ENCODE peak calls at places on chromosomes 5 and 9, in nine cellular contexts. E, K, G, A, B, M, J, L and P are unnamed samples. For H3K4me1 and H3K36me3, the result is how much of the 10 kb centered on the place peaks cover.

GRCh38 chr9:33473216-33473615 is 508 bp downstream of the NOL6 start:
- DNase-seq in E (no peak), K (no peak), G (no peak), A (no peak), B (no peak), M (no peak), J (no peak), L (no peak), P (no peak)

GRCh38 chr5:113331201-113331551 is 103.6 kb downstream of the TSSK1B start:
- DNase-seq in E (no peak), K (no peak), G (no peak), A (no peak), B (no peak), M (no peak), J (no peak), L (no peak), P (no peak)

GRCh38 chr9:133238272-133238850 is 29.3 kb upstream of the OBP2B start:
- DNase-seq in E (no peak), K (peak), G (peak), A (no peak), B (peak), M (no peak), J (no peak), L (peak), P (peak)

GRCh38 chr5:149583394-149583793 is 2.1 kb downstream of the ARHGEF37 start:
- DNase-seq in E (no peak), K (peak), G (no peak), A (no peak), B (peak), M (no peak), J (no peak), L (no peak), P (no peak)

GRCh38 chr9:133771486-133772482 is 33.6 kb upstream of the SARDH start:
- DNase-seq in E (no peak), K (peak), G (no peak), A (no peak), B (peak), M (peak), J (no peak), L (no peak), P (peak)

GRCh38 chr9:95634581-95634980 is 117.8 kb upstream of the PTCH1 start:
- DNase-seq in E (no peak), K (no peak), G (no peak), A (no peak), B (no peak), M (no peak), J (no peak), L (no peak), P (no peak)

GRCh38 chr5:68659876-68660275 is 433.9 kb upstream of the SLC30A5 start:
- DNase-seq in E (no peak), K (no peak), G (no peak), A (no peak), B (no peak), M (no peak), J (no peak), L (no peak), P (no peak)

GRCh38 chr5:173772407-173773059 is 115.6 kb upstream of the CPEB4 start:
- DNase-seq in E (no peak), K (no peak), G (no peak), A (no peak), B (no peak), M (no peak), J (no peak), L (no peak), P (no peak)

GRCh38 chr5:180156141-180156540 is 52.9 kb downstream of the RASGEF1C start:
- DNase-seq in E (no peak), K (no peak), G (no peak), A (no peak), B (no peak), M (no peak), J (no peak), L (no peak), P (no peak)

GRCh38 chr5:60541980-60542379 is 158.0 kb downstream of the DEPDC1B start:
- DNase-seq in E (no peak), K (peak), G (no peak), A (no peak), B (no peak), M (no peak), J (no peak), L (no peak), P (no peak)

GRCh38 chr5:141001854-141002666 is 35.8 kb downstream of the PCDHAC2 start:
- DNase-seq in E (peak), K (peak), G (no peak), A (no peak), B (no peak), M (peak), J (no peak), L (no peak), P (peak)

GRCh38 chr5:59786271-59786805 is 107.2 kb downstream of the PDE4D start:
- DNase-seq in E (no peak), K (no peak), G (no peak), A (no peak), B (no peak), M (no peak), J (no peak), L (no peak), P (no peak)

GRCh38 chr9:129439242-129439641 is 181.7 kb downstream of the C9orf50 start:
- DNase-seq in E (no peak), K (no peak), G (no peak), A (no peak), B (no peak), M (no peak), J (no peak), L (no peak), P (no peak)

GRCh38 chr9:129440394-129441186 is 180.3 kb downstream of the C9orf50 start:
- DNase-seq in E (no peak), K (no peak), G (no peak), A (no peak), B (no peak), M (no peak), J (no peak), L (no peak), P (no peak)

GRCh38 chr9:129442791-129443511 is 177.9 kb downstream of the C9orf50 start:
- DNase-seq in E (no peak), K (peak), G (no peak), A (no peak), B (peak), M (no peak), J (no peak), L (no peak), P (no peak)

GRCh38 chr9:129445794-129446306 is 175.1 kb downstream of the C9orf50 start:
- DNase-seq in E (no peak), K (no peak), G (no peak), A (no peak), B (no peak), M (no peak), J (no peak), L (no peak), P (no peak)

GRCh38 chr9:129441852-129442251 is 179.0 kb downstream of the C9orf50 start:
- DNase-seq in E (no peak), K (no peak), G (no peak), A (no peak), B (no peak), M (no peak), J (no peak), L (no peak), P (no peak)
- H3K4me1 ChIP-seq in E (under half), K (under half), G (under half), A (under half), B (under half), M (under half), J (under half), L (under half), P (under half)

GRCh38 chr9:136516191-136516654 is 29.6 kb downstream of the NOTCH1 start:
- DNase-seq in E (no peak), K (no peak), G (no peak), A (no peak), B (no peak), M (no peak), J (no peak), L (no peak), P (no peak)
- H3K36me3 ChIP-seq in E (under half), K (half or more), G (half or more), A (half or more), B (under half), M (under half), J (under half), L (under half), P (half or more)

GRCh38 chr5:139445325-139446170 is 6.2 kb upstream of the DNAJC18 start:
- DNase-seq in E (no peak), K (no peak), G (no peak), A (no peak), B (no peak), M (no peak), J (no peak), L (no peak), P (no peak)
- H3K4me1 ChIP-seq in E (under half), K (under half), G (under half), A (under half), B (under half), M (under half), J (under half), L (under half), P (under half)

GRCh38 chr5:58455966-58456365 is 3.9 kb downstream of the PLK2 start:
- DNase-seq in E (no peak), K (no peak), G (no peak), A (no peak), B (no peak), M (no peak), J (no peak), L (no peak), P (no peak)

GRCh38 chr5:58457040-58457439 is 2.8 kb downstream of the PLK2 start:
- DNase-seq in E (no peak), K (no peak), G (no peak), A (no peak), B (no peak), M (no peak), J (no peak), L (no peak), P (no peak)

GRCh38 chr5:58455066-58455465 is 4.8 kb downstream of the PLK2 start:
- DNase-seq in E (no peak), K (no peak), G (no peak), A (no peak), B (no peak), M (no peak), J (no peak), L (no peak), P (no peak)

GRCh38 chr5:58455495-58455894 is 4.4 kb downstream of the PLK2 start:
- DNase-seq in E (no peak), K (no peak), G (no peak), A (no peak), B (no peak), M (no peak), J (no peak), L (no peak), P (no peak)

GRCh38 chr5:58456486-58456885 is 3.4 kb downstream of the PLK2 start:
- DNase-seq in E (no peak), K (no peak), G (no peak), A (no peak), B (no peak), M (no peak), J (no peak), L (no peak), P (no peak)
- H3K36me3 ChIP-seq in E (under half), K (under half), G (half or more), A (under half), B (under half), M (under half), J (under half), L (under half), P (under half)

DNA sequence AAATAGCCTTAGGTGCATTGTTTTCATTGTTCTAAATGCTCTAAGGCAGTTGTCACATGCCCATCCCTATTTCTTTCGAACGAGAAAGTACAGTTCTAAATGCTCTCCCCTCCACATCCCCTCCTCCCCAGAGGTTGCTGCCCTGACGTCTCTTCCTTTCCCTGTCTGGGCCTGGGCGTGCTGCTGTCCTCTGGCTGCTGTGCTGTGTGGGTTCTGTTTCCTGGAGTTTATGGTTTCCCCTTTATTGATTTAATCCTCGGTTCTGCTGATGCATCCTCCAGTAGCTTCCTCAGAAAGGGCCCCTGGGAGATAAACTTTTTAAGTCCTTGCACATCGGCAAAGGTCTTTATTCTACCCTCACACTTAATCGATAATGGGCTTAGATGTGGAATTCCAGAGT is 48.8 kb downstream of the MVB12B start:
- DNase-seq in E (no peak), K (no peak), G (no peak), A (no peak), B (no peak), M (peak), J (no peak), L (no peak), P (no peak)
- H3K4me1 ChIP-seq in E (under half), K (under half), G (under half), A (under half), B (under half), M (under half), J (under half), L (under half), P (half or more)

GRCh38 chr5:14416709-14417108 is 164.9 kb upstream of the OTULINL start:
- DNase-seq in E (no peak), K (no peak), G (no peak), A (no peak), B (no peak), M (no peak), J (no peak), L (no peak), P (no peak)
- H3K36me3 ChIP-seq in E (under half), K (under half), G (half or more), A (half or more), B (under half), M (under half), J (under half), L (under half), P (half or more)